ENCODE peak calls at places on chromosomes 13 and 19, in eight cellular contexts. One of them, this sample, is unnamed.

GRCh38 chr13:60679928-60680693 is 283.1 kb downstream of the TDRD3 start:
- DNase-seq in uterus: no peak
- DNase-seq in nucleus accumbens: no peak
- DNase-seq in astrocyte of the cerebellum: no peak
- DNase-seq in fibroblast of lung: no peak
- DNase-seq in anterior cingulate cortex: no peak
- DNase-seq in myocyte: no peak
- DNase-seq in Calu3: no peak
- DNase-seq in this sample: no peak

GRCh38 chr19:18428837-18429674 is 8.9 kb downstream of the ISYNA1 start:
- DNase-seq in uterus: peak
- DNase-seq in nucleus accumbens: peak
- DNase-seq in astrocyte of the cerebellum: peak
- DNase-seq in fibroblast of lung: peak
- DNase-seq in anterior cingulate cortex: peak
- DNase-seq in myocyte: peak
- DNase-seq in Calu3: no peak
- DNase-seq in this sample: peak

GRCh38 chr13:46059405-46059804 is 6.9 kb upstream of the ZC3H13 start:
- DNase-seq in uterus: no peak
- DNase-seq in nucleus accumbens: no peak
- DNase-seq in astrocyte of the cerebellum: no peak
- DNase-seq in fibroblast of lung: no peak
- DNase-seq in anterior cingulate cortex: no peak
- DNase-seq in myocyte: no peak
- DNase-seq in Calu3: no peak
- DNase-seq in this sample: no peak

GRCh38 chr13:41178040-41178439 is 16.3 kb downstream of the KBTBD7 start:
- DNase-seq in uterus: no peak
- DNase-seq in nucleus accumbens: no peak
- DNase-seq in astrocyte of the cerebellum: no peak
- DNase-seq in fibroblast of lung: peak
- DNase-seq in anterior cingulate cortex: no peak
- DNase-seq in myocyte: no peak
- DNase-seq in Calu3: no peak
- DNase-seq in this sample: no peak

GRCh38 chr13:63198076-63198475 is 1782.4 kb upstream of the PCDH20 start:
- DNase-seq in uterus: no peak
- DNase-seq in nucleus accumbens: no peak
- DNase-seq in astrocyte of the cerebellum: no peak
- DNase-seq in fibroblast of lung: peak
- DNase-seq in anterior cingulate cortex: no peak
- DNase-seq in myocyte: peak
- DNase-seq in Calu3: no peak
- DNase-seq in this sample: no peak

GRCh38 chr13:50989476-50989875 is 79.9 kb downstream of the RNASEH2B start:
- DNase-seq in uterus: peak
- DNase-seq in nucleus accumbens: no peak
- DNase-seq in astrocyte of the cerebellum: no peak
- DNase-seq in fibroblast of lung: peak
- DNase-seq in anterior cingulate cortex: no peak
- DNase-seq in myocyte: peak
- DNase-seq in Calu3: no peak
- DNase-seq in this sample: no peak

GRCh38 chr13:96091932-96092253 is 2.0 kb downstream of the HS6ST3 start:
- DNase-seq in uterus: no peak
- DNase-seq in nucleus accumbens: no peak
- DNase-seq in astrocyte of the cerebellum: no peak
- DNase-seq in fibroblast of lung: no peak
- DNase-seq in anterior cingulate cortex: no peak
- DNase-seq in myocyte: no peak
- DNase-seq in Calu3: no peak
- DNase-seq in this sample: no peak

GRCh38 chr13:113023217-113023597 is 54.2 kb downstream of the MCF2L start:
- DNase-seq in uterus: no peak
- DNase-seq in nucleus accumbens: no peak
- DNase-seq in astrocyte of the cerebellum: no peak
- DNase-seq in fibroblast of lung: no peak
- DNase-seq in anterior cingulate cortex: no peak
- DNase-seq in myocyte: no peak
- DNase-seq in Calu3: no peak
- DNase-seq in this sample: peak

GRCh38 chr13:47945738-47946137 is 55.3 kb downstream of the SUCLA2 start:
- DNase-seq in uterus: no peak
- DNase-seq in nucleus accumbens: no peak
- DNase-seq in astrocyte of the cerebellum: no peak
- DNase-seq in fibroblast of lung: peak
- DNase-seq in anterior cingulate cortex: no peak
- DNase-seq in myocyte: no peak
- DNase-seq in Calu3: no peak
- DNase-seq in this sample: no peak

GRCh38 chr19:35846038-35846668 is 6.2 kb downstream of the NPHS1 start:
- DNase-seq in uterus: no peak
- DNase-seq in nucleus accumbens: no peak
- DNase-seq in astrocyte of the cerebellum: no peak
- DNase-seq in fibroblast of lung: no peak
- DNase-seq in anterior cingulate cortex: no peak
- DNase-seq in myocyte: no peak
- DNase-seq in Calu3: no peak
- DNase-seq in this sample: no peak

GRCh38 chr19:33245948-33246728 is 20.5 kb upstream of the SLC7A10 start:
- DNase-seq in uterus: no peak
- DNase-seq in nucleus accumbens: no peak
- DNase-seq in astrocyte of the cerebellum: no peak
- DNase-seq in fibroblast of lung: peak
- DNase-seq in anterior cingulate cortex: no peak
- DNase-seq in myocyte: peak
- DNase-seq in Calu3: no peak
- DNase-seq in this sample: peak

GRCh38 chr13:49690133-49690989 is 925 bp downstream of the EBPL start:
- DNase-seq in uterus: no peak
- DNase-seq in nucleus accumbens: no peak
- DNase-seq in astrocyte of the cerebellum: no peak
- DNase-seq in fibroblast of lung: peak
- DNase-seq in anterior cingulate cortex: no peak
- DNase-seq in myocyte: no peak
- DNase-seq in Calu3: peak
- DNase-seq in this sample: no peak

GRCh38 chr19:55070755-55071502 is 4.7 kb upstream of the EPS8L1 start:
- DNase-seq in uterus: no peak
- DNase-seq in nucleus accumbens: no peak
- DNase-seq in astrocyte of the cerebellum: no peak
- DNase-seq in fibroblast of lung: peak
- DNase-seq in anterior cingulate cortex: no peak
- DNase-seq in myocyte: peak
- DNase-seq in Calu3: peak
- DNase-seq in this sample: no peak

GRCh38 chr13:112616586-112617381 is 28.8 kb upstream of the TUBGCP3 start:
- DNase-seq in uterus: no peak
- DNase-seq in nucleus accumbens: no peak
- DNase-seq in astrocyte of the cerebellum: no peak
- DNase-seq in fibroblast of lung: peak
- DNase-seq in anterior cingulate cortex: no peak
- DNase-seq in myocyte: peak
- DNase-seq in Calu3: peak
- DNase-seq in this sample: no peak